ENCODE peak calls at places on chromosomes 5 and 9, in six cellular contexts. D, I, J, T, M and K are unnamed samples.

GRCh38 chr5:58294598-58295298 is 165.1 kb downstream of the PLK2 start:
- DNase-seq in J (peak), M (no peak), T (no peak), D (no peak), I (no peak), K (no peak)

GRCh38 chr9:137683307-137683864 is 64.6 kb downstream of the EHMT1 start:
- DNase-seq in J (no peak), I (no peak), M (no peak), D (no peak), T (no peak), K (no peak)

GRCh38 chr9:97411789-97412627 is at the start of gene TDRD7:
- DNase-seq in J (peak), D (peak), I (peak), M (peak), T (peak), K (peak)

GRCh38 chr9:136527721-136528710 is 17.8 kb downstream of the NOTCH1 start:
- DNase-seq in D (peak), M (no peak), I (no peak), T (peak), J (no peak), K (no peak)

GRCh38 chr5:179301796-179302195 is 43.5 kb downstream of the ADAMTS2 start:
- DNase-seq in I (no peak), J (no peak), M (no peak), D (no peak), T (no peak), K (no peak)

GRCh38 chr5:138789771-138790242 is 36.6 kb downstream of the CTNNA1 start:
- DNase-seq in D (no peak), J (peak), I (no peak), M (no peak), T (no peak), K (no peak)

GRCh38 chr9:131754846-131755245 is 15.0 kb upstream of the RAPGEF1 start:
- DNase-seq in T (no peak), D (no peak), J (no peak), M (no peak), I (no peak), K (no peak)

GRCh38 chr5:56356876-56357160 is 123.7 kb upstream of the ANKRD55 start:
- DNase-seq in T (no peak), M (no peak), D (no peak), I (no peak), J (no peak), K (no peak)

GRCh38 chr5:102296229-102296817 is at the start of gene SLCO4C1:
- DNase-seq in T (peak), M (peak), I (no peak), D (peak), J (peak), K (peak)

GRCh38 chr5:42879267-42879666 is 67.6 kb upstream of the SELENOP start:
- DNase-seq in M (no peak), I (no peak), T (no peak), D (peak), J (no peak), K (no peak)

GRCh38 chr9:89430995-89431394 is 66.9 kb downstream of the SEMA4D start:
- DNase-seq in T (no peak), M (no peak), I (no peak), J (no peak), D (peak), K (no peak)

GRCh38 chr9:94140418-94140780 is 56.1 kb downstream of the PTPDC1 start:
- DNase-seq in T (no peak), D (no peak), M (no peak), I (no peak), J (no peak), K (no peak)

GRCh38 chr5:54383225-54383624 is 72.3 kb upstream of the HSPB3 start:
- DNase-seq in D (no peak), I (no peak), M (no peak), T (no peak), J (no peak), K (no peak)

GRCh38 chr5:95962785-95963184 is 1.1 kb upstream of the ELL2 start:
- DNase-seq in I (no peak), T (no peak), D (no peak), J (no peak), M (no peak), K (no peak)

GRCh38 chr5:176341325-176342198 is 20.0 kb downstream of the KIAA1191 start:
- DNase-seq in J (no peak), M (no peak), D (no peak), T (no peak), I (no peak), K (no peak)

GRCh38 chr5:172395483-172395882 is 58.8 kb downstream of the SH3PXD2B start:
- DNase-seq in D (no peak), M (no peak), J (peak), T (no peak), I (no peak), K (no peak)

GRCh38 chr5:78794693-78795215 is 146.2 kb upstream of the LHFPL2 start:
- DNase-seq in I (no peak), D (no peak), T (no peak), M (no peak), J (no peak), K (no peak)

GRCh38 chr5:126015244-126016054 is 407.8 kb upstream of the GRAMD2B start:
- DNase-seq in M (no peak), D (no peak), T (no peak), I (no peak), J (peak), K (no peak)

GRCh38 chr5:168209561-168209960 is 81.9 kb upstream of the WWC1 start:
- DNase-seq in T (no peak), J (peak), D (no peak), M (no peak), I (no peak), K (no peak)

GRCh38 chr9:113913426-113914195 is 37.5 kb downstream of the ZNF618 start:
- DNase-seq in I (no peak), M (no peak), T (no peak), D (no peak), J (no peak), K (no peak)

GRCh38 chr5:143977891-143978448 is 166.0 kb downstream of the HMHB1 start:
- DNase-seq in D (no peak), I (no peak), T (no peak), M (no peak), J (peak), K (no peak)

GRCh38 chr9:114344692-114345091 is 15.0 kb downstream of the ORM2 start:
- DNase-seq in I (no peak), J (no peak), D (no peak), T (no peak), M (no peak), K (no peak)

GRCh38 chr9:135315572-135315971 is 164.0 kb upstream of the PPP1R26 start:
- DNase-seq in I (no peak), M (no peak), T (no peak), D (no peak), J (no peak), K (no peak)

GRCh38 chr9:138120511-138121437 is 243.2 kb downstream of the CACNA1B start:
- DNase-seq in J (peak), T (no peak), I (no peak), D (no peak), M (no peak), K (no peak)

GRCh38 chr5:20166496-20166895 is 178.5 kb upstream of the CDH18 start:
- DNase-seq in D (no peak), I (no peak), T (no peak), M (no peak), J (no peak), K (no peak)

GRCh38 chr9:121242219-121242954 is 25.6 kb upstream of the GSN start:
- DNase-seq in M (no peak), D (no peak), I (no peak), J (peak), T (no peak), K (no peak)

GRCh38 chr5:110909950-110910349 is 161.6 kb upstream of the TSLP start:
- DNase-seq in M (no peak), I (no peak), T (no peak), D (no peak), J (no peak), K (no peak)

GRCh38 chr5:2165991-2166978 is 283.6 kb upstream of the IRX4 start:
- DNase-seq in T (no peak), D (no peak), J (no peak), M (no peak), I (no peak), K (no peak)

GRCh38 chr5:39648539-39649200 is 223.9 kb upstream of the DAB2 start:
- DNase-seq in D (peak), I (no peak), M (no peak), J (peak), T (no peak), K (no peak)

GRCh38 chr5:16987776-16988175 is 51.7 kb upstream of the MYO10 start:
- DNase-seq in T (no peak), M (no peak), J (no peak), I (no peak), D (no peak), K (no peak)

GRCh38 chr9:85290019-85290418 is 451.7 kb downstream of the AGTPBP1 start:
- DNase-seq in I (no peak), M (no peak), T (no peak), J (no peak), D (no peak), K (no peak)